ENCODE peak calls at places on chromosomes 5 and 9, in six cellular contexts. M is activated CD8-positive, alpha-beta memory T cell treated with anti-CD3 and anti-CD28 coated beads, Interleukin-2, amount 10 ng/mL, durations not matched to agents 7 days and 5 days; A is fibroblast of pulmonary artery; O is T-helper 2 cell treated with Interferon-gamma antibody and Interleukin-4, amounts not matched to agents 5 μg/mL and 100 μg/mL, for 36 hours; G is OCI-LY7; W is Calu3. R is an unnamed sample.

GRCh38 chr5:168708301-168708695 is 129.1 kb upstream of the PANK3 start:
- DNase-seq in G (no peak), O (no peak), A (no peak), M (no peak), W (no peak), R (no peak)

GRCh38 chr9:133207540-133208170 is 1.4 kb downstream of the OBP2B start:
- DNase-seq in G (no peak), O (no peak), M (no peak), W (no peak), A (no peak), R (no peak)

GRCh38 chr9:69762527-69762926 is 2.7 kb upstream of the PTAR1 start:
- DNase-seq in G (no peak), W (no peak), M (no peak), O (no peak), A (no peak), R (no peak)

GRCh38 chr5:32170303-32171170 is 3.6 kb downstream of the GOLPH3 start:
- DNase-seq in A (no peak), M (no peak), W (no peak), G (no peak), O (no peak), R (no peak)

GRCh38 chr5:179974946-179975712 is 67.4 kb upstream of the TBC1D9B start:
- DNase-seq in O (no peak), M (peak), A (peak), G (peak), W (peak), R (no peak)

GRCh38 chr5:3642231-3642630 is 46.6 kb downstream of the IRX1 start:
- DNase-seq in O (no peak), W (no peak), M (no peak), A (no peak), G (no peak), R (no peak)

GRCh38 chr9:72726951-72727350 is 205.5 kb downstream of the TMC1 start:
- DNase-seq in O (no peak), A (peak), M (no peak), G (no peak), W (no peak), R (no peak)

GRCh38 chr5:157172408-157172807 is 6.3 kb upstream of the GARIN3 start:
- DNase-seq in W (no peak), G (peak), A (no peak), O (peak), M (peak), R (peak)

GRCh38 chr9:85001925-85002324 is 332.4 kb downstream of the NTRK2 start:
- DNase-seq in M (no peak), G (no peak), O (no peak), A (no peak), W (no peak), R (no peak)

GRCh38 chr5:130549884-130550552 is 615.0 kb downstream of the HINT1 start:
- DNase-seq in A (peak), W (peak), O (no peak), G (no peak), M (no peak), R (no peak)

GRCh38 chr5:77852514-77853352 is 76.6 kb upstream of the TBCA start:
- DNase-seq in M (peak), W (no peak), A (peak), G (no peak), O (peak), R (peak)

GRCh38 chr9:35749515-35750255 is 598 bp downstream of the RGP1 start:
- DNase-seq in A (no peak), W (peak), M (peak), G (peak), O (peak), R (no peak)

GRCh38 chr5:117455236-117456233 is 880.9 kb upstream of the SEMA6A start:
- DNase-seq in M (no peak), W (peak), A (no peak), O (no peak), G (peak), R (no peak)